ENCODE peak calls at places on chromosomes 5 and 9, in five cellular contexts. L is heart right ventricle; O is naive thymus-derived CD4-positive, alpha-beta T cell; W is PC-3; D is neuronal stem cell. A is an unnamed sample.
A peak's percentile ranks its signal among the peaks of the same experiment; 100 is the strongest.

GRCh38 chr9:136079916-136080246 is 15.2 kb downstream of the NACC2 start:
- DNase-seq in L (peak; percentile 24), O (no peak), W (no peak), D (no peak), A (no peak)

GRCh38 chr5:671459-672328 is 21.5 kb downstream of the TPPP start:
- DNase-seq in L (peak; percentile 79), O (peak; percentile 48), W (peak; percentile 74), D (peak; percentile 58), A (peak; percentile 57)

GRCh38 chr5:6408627-6409446 is 30.5 kb upstream of the MED10 start:
- DNase-seq in L (no peak), O (no peak), W (peak; percentile 55), D (no peak), A (no peak)

GRCh38 chr9:72322259-72322658 is 42.7 kb downstream of the ZFAND5 start:
- DNase-seq in L (no peak), O (no peak), W (no peak), D (no peak), A (no peak)

GRCh38 chr9:128920381-128921058 is at the start of gene PHYHD1:
- DNase-seq in L (peak; percentile 78), O (no peak), W (peak; percentile 70), D (no peak), A (no peak)

GRCh38 chr9:7536310-7536939 is 263.2 kb downstream of the DMAC1 start:
- DNase-seq in L (peak; percentile 16), O (no peak), W (peak; percentile 24), D (peak; percentile 41), A (peak; percentile 39)

GRCh38 chr9:75185585-75186170 is 97.4 kb downstream of the OSTF1 start:
- DNase-seq in L (no peak), O (no peak), W (peak; percentile 27), D (peak; percentile 14), A (peak; percentile 73)

GRCh38 chr9:3014164-3014563 is 170.3 kb upstream of the PUM3 start:
- DNase-seq in L (no peak), O (no peak), W (no peak), D (no peak), A (no peak)

GRCh38 chr5:65076251-65076869 is 307.6 kb downstream of the CWC27 start:
- DNase-seq in L (no peak), O (peak; percentile 37), W (peak; percentile 65), D (no peak), A (peak; percentile 75)

GRCh38 chr5:98631311-98632054 is 142.0 kb upstream of the RGMB start:
- DNase-seq in L (no peak), O (no peak), W (peak; percentile 92), D (no peak), A (no peak)

GRCh38 chr5:79070002-79070567 is 518 bp downstream of the BHMT2 start:
- DNase-seq in L (peak; percentile 11), O (no peak), W (no peak), D (no peak), A (no peak)

GRCh38 chr9:104256031-104256709 is 162.1 kb downstream of the SMC2 start:
- DNase-seq in L (no peak), O (no peak), W (no peak), D (no peak), A (no peak)

GRCh38 chr9:3138236-3139229 is 294.6 kb upstream of the PUM3 start:
- DNase-seq in L (no peak), O (no peak), W (no peak), D (no peak), A (no peak)

GRCh38 chr9:69584746-69585145 is 87.4 kb downstream of the APBA1 start:
- DNase-seq in L (no peak), O (no peak), W (no peak), D (no peak), A (no peak)

GRCh38 chr5:139764250-139764791 is 31.3 kb upstream of the PSD2 start:
- DNase-seq in L (no peak), O (no peak), W (no peak), D (no peak), A (no peak)

GRCh38 chr5:96517294-96517693 is 84.2 kb upstream of the PCSK1 start:
- DNase-seq in L (no peak), O (no peak), W (no peak), D (no peak), A (no peak)

GRCh38 chr5:15717002-15717401 is 217.0 kb downstream of the FBXL7 start:
- DNase-seq in L (no peak), O (no peak), W (no peak), D (no peak), A (no peak)

DNA sequence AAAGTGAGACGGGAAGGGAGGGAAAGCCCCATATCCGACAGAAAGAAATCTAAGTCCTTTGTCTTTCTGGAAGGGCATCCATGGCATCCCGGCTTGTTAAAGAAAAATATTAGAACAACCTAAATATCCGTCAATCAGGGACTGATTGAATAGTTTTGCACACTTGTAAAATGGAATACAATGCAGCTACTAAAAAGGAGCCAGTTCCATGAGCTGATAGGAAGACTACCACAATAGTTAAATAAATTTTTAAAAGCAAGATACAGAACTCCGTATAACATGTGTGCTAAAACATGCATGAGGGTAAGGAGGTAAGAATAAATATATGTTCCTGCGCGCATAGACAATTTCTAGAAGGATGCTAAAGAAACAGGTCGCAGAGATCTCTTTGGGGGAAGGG is 12.8 kb upstream of the GNPDA1 start:
- DNase-seq in L (no peak), O (no peak), W (no peak), D (no peak), A (no peak)
- H3K4me3 ChIP-seq in L (no peak overlapping the region), O (peak overlapping the region; percentile 62), W (peak overlapping the region; percentile 71), D (peak overlapping the region; percentile 48), A (no peak overlapping the region)

DNA sequence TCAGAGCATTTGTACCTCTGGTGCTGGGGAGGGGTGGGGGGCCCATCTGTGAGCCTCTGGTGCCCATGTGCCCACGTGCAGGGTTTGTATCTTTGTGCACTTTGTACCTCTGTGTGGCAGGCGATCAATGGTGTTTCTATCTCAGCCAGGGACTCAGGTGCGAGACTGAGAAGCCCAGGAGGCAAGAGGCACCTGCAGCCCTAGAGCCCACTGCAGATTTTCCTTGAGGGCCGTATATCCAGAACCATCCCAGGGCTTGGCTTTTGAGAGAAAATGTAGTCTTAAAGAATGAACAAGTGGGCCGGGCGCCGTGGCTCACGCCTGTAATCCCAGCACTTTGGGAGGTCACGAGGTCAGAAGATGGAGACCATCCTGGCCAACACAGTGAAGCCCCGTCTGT is 52.2 kb upstream of the KCNMB1 start:
- DNase-seq in L (no peak), O (no peak), W (no peak), D (no peak), A (no peak)
- H3K4me1 ChIP-seq in L (no peaks in the 10 kb centered on the region), O (no peaks in the 10 kb centered on the region), W (no peaks in the 10 kb centered on the region), D (no peaks in the 10 kb centered on the region), A (no peaks in the 10 kb centered on the region)

GRCh38 chr5:141611289-141611688 is 7.5 kb downstream of the DIAPH1 start:
- DNase-seq in L (no peak), O (no peak), W (no peak), D (no peak), A (no peak)

GRCh38 chr5:141609044-141609443 is 9.8 kb downstream of the DIAPH1 start:
- DNase-seq in L (no peak), O (no peak), W (no peak), D (no peak), A (no peak)

GRCh38 chr5:141608557-141608956 is 10.2 kb downstream of the DIAPH1 start:
- DNase-seq in L (no peak), O (no peak), W (no peak), D (no peak), A (no peak)

GRCh38 chr5:141605523-141606277 is 13.1 kb downstream of the DIAPH1 start:
- DNase-seq in L (no peak), O (peak; percentile 87), W (no peak), D (no peak), A (no peak)

GRCh38 chr5:141608046-141608445 is 10.8 kb downstream of the DIAPH1 start:
- DNase-seq in L (no peak), O (no peak), W (no peak), D (no peak), A (no peak)
- H3K4me3 ChIP-seq in L (no peak overlapping the region), O (peak overlapping the region; percentile 1), W (no peak overlapping the region), D (no peak overlapping the region), A (no peak overlapping the region)

GRCh38 chr5:119355636-119356383 is at the start of gene TNFAIP8:
- DNase-seq in L (peak; percentile 60), O (no peak), W (peak; percentile 69), D (peak; percentile 32), A (peak; percentile 23)
- H3K4me1 ChIP-seq in L (peaks cover 32% of the 10 kb centered on the region), O (peaks cover 76% of the 10 kb centered on the region), W (peaks cover 54% of the 10 kb centered on the region), D (peaks cover 5% of the 10 kb centered on the region), A (peaks cover 37% of the 10 kb centered on the region)

GRCh38 chr5:85488295-85488694 is 1103.6 kb upstream of the EDIL3 start:
- DNase-seq in L (no peak), O (no peak), W (no peak), D (no peak), A (no peak)
- H3K4me3 ChIP-seq in L (no peak overlapping the region), O (no peak overlapping the region), W (no peak overlapping the region), D (no peak overlapping the region), A (no peak overlapping the region)